ENCODE peak calls at places on chromosomes 13 and 19, in ten cellular contexts. M, C, X, S, H, V, Z, I, T and K are unnamed samples.

GRCh38 chr19:6271251-6271650 is 8.5 kb downstream of the MLLT1 start:
- DNase-seq in S (peak), T (no peak), C (no peak), H (no peak), X (no peak), Z (peak), V (no peak), I (no peak), M (no peak), K (peak)

GRCh38 chr13:42071667-42072419 is 23.4 kb downstream of the DGKH start:
- DNase-seq in Z (no peak), C (no peak), V (no peak), I (no peak), S (peak), T (peak), X (no peak), H (no peak), M (no peak), K (no peak)

GRCh38 chr19:49339364-49340068 is 4.3 kb downstream of the CD37 start:
- DNase-seq in S (peak), T (peak), X (peak), Z (peak), I (no peak), V (peak), H (peak), C (peak), M (peak), K (peak)

GRCh38 chr13:110557610-110558305 is 3.8 kb downstream of the RAB20 start:
- DNase-seq in V (no peak), Z (no peak), S (no peak), T (no peak), M (no peak), C (no peak), H (no peak), X (no peak), I (no peak), K (no peak)

GRCh38 chr13:28035146-28035782 is 46.8 kb upstream of the URAD start:
- DNase-seq in X (no peak), M (no peak), H (no peak), S (no peak), C (no peak), V (no peak), T (no peak), Z (no peak), I (no peak), K (no peak)

GRCh38 chr19:40530091-40530901 is 46.4 kb upstream of the SHKBP1 start:
- DNase-seq in S (peak), I (no peak), Z (peak), H (no peak), X (peak), T (no peak), C (peak), V (no peak), M (no peak), K (no peak)

GRCh38 chr13:100546713-100547405 is 41.7 kb downstream of the GGACT start:
- DNase-seq in I (no peak), C (no peak), M (no peak), V (no peak), H (no peak), X (no peak), T (no peak), Z (no peak), S (no peak), K (no peak)

GRCh38 chr13:112525306-112525945 is 62.5 kb downstream of the TUBGCP3 start:
- DNase-seq in M (no peak), I (no peak), H (no peak), T (no peak), X (no peak), C (no peak), V (no peak), S (no peak), Z (no peak), K (no peak)

GRCh38 chr13:31540316-31540715 is 199.0 kb upstream of the RXFP2 start:
- DNase-seq in S (no peak), H (no peak), I (no peak), X (no peak), M (no peak), V (no peak), C (no peak), T (no peak), Z (peak), K (no peak)

GRCh38 chr13:97719759-97720158 is 233.7 kb upstream of the IPO5 start:
- DNase-seq in V (no peak), M (no peak), Z (no peak), C (no peak), X (no peak), T (no peak), H (no peak), S (no peak), I (no peak), K (no peak)

GRCh38 chr13:112348642-112349345 is 27.4 kb upstream of the SPACA7 start:
- DNase-seq in T (no peak), M (no peak), X (no peak), V (no peak), H (no peak), S (no peak), I (no peak), Z (no peak), C (no peak), K (no peak)

GRCh38 chr19:35261356-35262100 is 7.2 kb upstream of the USF2 start:
- DNase-seq in S (no peak), M (peak), X (no peak), V (no peak), I (no peak), H (no peak), C (no peak), T (no peak), Z (no peak), K (no peak)

GRCh38 chr19:46995492-46995891 is 24.1 kb upstream of the NPAS1 start:
- DNase-seq in S (no peak), I (no peak), C (no peak), Z (no peak), X (no peak), V (peak), M (no peak), T (no peak), H (no peak), K (no peak)
- TF ChIP-seq CTCF in S (no peak), I (no peak), C (no peak), Z (no peak), X (no peak), V (no peak), M (no peak), T (no peak), H (no peak), K (no peak)

GRCh38 chr19:41997121-41997850 is 3.3 kb upstream of the ATP1A3 start:
- DNase-seq in X (peak), Z (peak), H (no peak), C (peak), T (peak), I (peak), M (no peak), S (peak), V (no peak), K (peak)

GRCh38 chr19:41999071-41999877 is 5.2 kb upstream of the ATP1A3 start:
- DNase-seq in Z (no peak), H (no peak), X (no peak), T (no peak), S (no peak), V (no peak), I (no peak), C (peak), M (no peak), K (no peak)

GRCh38 chr19:41999878-42000208 is 5.8 kb upstream of the ATP1A3 start:
- DNase-seq in M (no peak), H (no peak), C (peak), Z (no peak), I (no peak), V (no peak), S (no peak), X (no peak), T (no peak), K (no peak)

GRCh38 chr19:41997851-41998229 is 3.8 kb upstream of the ATP1A3 start:
- DNase-seq in H (no peak), S (no peak), X (no peak), T (no peak), C (peak), V (no peak), I (no peak), Z (no peak), M (no peak), K (no peak)

GRCh38 chr19:41998246-41999020 is 4.4 kb upstream of the ATP1A3 start:
- DNase-seq in V (peak), I (no peak), H (no peak), C (peak), Z (peak), T (peak), S (peak), M (no peak), X (no peak), K (peak)
- H3K4me3 ChIP-seq in V (no peak), I (no peak), H (no peak), C (no peak), Z (no peak), T (no peak), S (no peak), M (peak), X (no peak), K (no peak)

DNA sequence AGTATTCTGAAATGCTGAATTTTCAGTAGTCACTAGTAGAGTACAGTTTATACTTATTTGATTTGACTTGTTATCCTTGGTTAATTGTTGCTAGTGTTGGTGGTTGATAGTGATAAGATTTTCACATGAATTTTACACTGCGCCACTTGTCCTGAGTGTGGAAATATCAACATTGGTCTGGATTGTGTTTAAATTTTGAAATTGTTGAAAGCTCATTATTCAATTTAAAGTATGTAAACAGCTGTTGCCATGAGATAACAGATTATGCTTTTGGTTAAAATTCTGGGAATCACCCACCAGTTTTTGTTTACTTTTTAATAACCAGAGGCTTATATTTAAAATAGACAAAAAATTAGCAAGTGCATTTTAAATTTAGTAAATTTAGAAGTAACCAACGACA is 12.3 kb upstream of the TNFSF13B start:
- DNase-seq in T (no peak), I (no peak), H (no peak), Z (no peak), S (no peak), M (no peak), V (no peak), C (no peak), X (no peak), K (no peak)
- TF ChIP-seq CTCF in T (no peak), I (no peak), H (no peak), Z (no peak), S (no peak), M (no peak), V (no peak), C (no peak), X (no peak), K (no peak)

DNA sequence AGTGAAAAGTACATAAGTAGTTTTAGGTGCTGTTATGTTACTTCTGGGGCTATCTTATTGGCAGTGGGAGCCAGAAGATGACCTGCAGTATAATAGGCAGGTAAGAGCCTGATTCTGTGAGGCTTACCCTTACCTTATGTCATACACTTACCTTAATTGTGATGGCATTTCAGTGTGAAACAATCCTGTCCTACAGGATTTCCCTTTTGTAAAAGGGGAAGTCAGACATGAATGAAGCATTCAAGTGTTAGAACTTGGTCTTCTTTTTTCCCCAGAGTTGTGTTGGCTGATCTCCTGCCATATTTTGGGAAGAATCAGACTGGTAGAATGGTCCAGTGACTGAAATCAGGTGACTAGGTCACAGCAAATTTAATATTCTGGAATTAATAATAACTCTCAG is 55.2 kb downstream of the SGCG start:
- DNase-seq in I (no peak), T (no peak), X (no peak), H (no peak), C (no peak), Z (no peak), S (no peak), M (no peak), V (no peak), K (no peak)
- H3K4me3 ChIP-seq in I (no peak), T (no peak), X (no peak), H (no peak), C (no peak), Z (no peak), S (no peak), M (no peak), V (no peak), K (no peak)